ENCODE peak calls at places on chromosomes 16 and 17, in four cellular contexts. N, S, P and K are unnamed samples.
A peak's percentile ranks its signal among the peaks of the same experiment; 100 is the strongest.

GRCh38 chr17:142876-143784 is 5.8 kb downstream of the SCGB1C2 start:
- DNase-seq in S (peak; percentile 8), P (no peak), N (peak; percentile 24), K (no peak)

GRCh38 chr17:76385892-76386786 is 1.7 kb downstream of the SPHK1 start:
- DNase-seq in N (peak; percentile 87), S (peak; percentile 81), P (peak; percentile 89), K (peak; percentile 89)

GRCh38 chr17:79914813-79915740 is 75.8 kb upstream of the CBX4 start:
- DNase-seq in N (no peak), P (no peak), S (no peak), K (peak; percentile 38)

GRCh38 chr16:84344781-84345180 is 23.6 kb upstream of the ATP2C2 start:
- DNase-seq in P (no peak), S (no peak), N (no peak), K (no peak)

GRCh38 chr16:48617711-48618148 is 7.8 kb upstream of the N4BP1 start:
- DNase-seq in N (peak; percentile 61), S (peak; percentile 82), P (no peak), K (no peak)

GRCh38 chr17:80315517-80316182 is 55.0 kb downstream of the RNF213 start:
- DNase-seq in N (no peak), P (no peak), S (no peak), K (no peak)

GRCh38 chr16:50284131-50284911 is 18.0 kb downstream of the ADCY7 start:
- DNase-seq in P (peak; percentile 59), S (no peak), N (peak; percentile 82), K (peak; percentile 71)

GRCh38 chr16:79337906-79338305 is 262.6 kb downstream of the MAF start:
- DNase-seq in S (no peak), N (no peak), P (no peak), K (no peak)

GRCh38 chr16:57749872-57750452 is 14.4 kb downstream of the KATNB1 start:
- DNase-seq in S (no peak), N (peak; percentile 9), P (no peak), K (peak; percentile 3)

GRCh38 chr17:78107457-78107856 is 21.1 kb downstream of the TMC6 start:
- DNase-seq in S (no peak), P (no peak), N (no peak), K (no peak)

GRCh38 chr16:79132745-79133144 is 467.8 kb downstream of the MAF start:
- DNase-seq in N (no peak), S (peak; percentile 35), P (no peak), K (no peak)

GRCh38 chr17:42798011-42798382 is 507 bp downstream of the COA3 start:
- DNase-seq in N (no peak), S (no peak), P (no peak), K (no peak)

GRCh38 chr16:57863434-57864160 is 61.3 kb upstream of the KIFC3 start:
- DNase-seq in P (no peak), S (peak; percentile 65), N (peak; percentile 60), K (no peak)

GRCh38 chr17:19386974-19387920 is at the start of gene MFAP4:
- DNase-seq in N (no peak), P (no peak), S (peak; percentile 78), K (no peak)

GRCh38 chr16:87489434-87490045 is 3.3 kb downstream of the ZCCHC14 start:
- DNase-seq in P (no peak), S (no peak), N (no peak), K (no peak)
- H3K4me3 ChIP-seq in P (peak overlapping the region; percentile 25), S (no peak overlapping the region), N (peak overlapping the region; percentile 59), K (no peak overlapping the region)

GRCh38 chr16:694863-695354 is 4.7 kb upstream of the WDR24 start:
- DNase-seq in P (no peak), N (no peak), S (no peak), K (no peak)
- H3K4me3 ChIP-seq in P (peak overlapping the region; percentile 40), N (peak overlapping the region; percentile 50), S (no peak overlapping the region), K (no peak overlapping the region)

GRCh38 chr16:25788637-25789036 is 96.9 kb downstream of the HS3ST4 start:
- DNase-seq in N (no peak), S (no peak), P (no peak), K (no peak)

GRCh38 chr16:25786748-25787147 is 95.0 kb downstream of the HS3ST4 start:
- DNase-seq in N (no peak), S (no peak), P (no peak), K (no peak)

GRCh38 chr16:25785361-25785760 is 93.6 kb downstream of the HS3ST4 start:
- DNase-seq in P (no peak), N (no peak), S (no peak), K (no peak)

GRCh38 chr16:25783226-25783625 is 91.5 kb downstream of the HS3ST4 start:
- DNase-seq in S (no peak), P (no peak), N (no peak), K (no peak)
- H3K4me3 ChIP-seq in S (no peak overlapping the region), P (no peak overlapping the region), N (no peak overlapping the region), K (no peak overlapping the region)

GRCh38 chr17:37373530-37374159 is 2.1 kb upstream of the C17orf78 start:
- DNase-seq in N (no peak), S (peak; percentile 49), P (peak; percentile 80), K (no peak)
- H3K4me3 ChIP-seq in N (no peak overlapping the region), S (no peak overlapping the region), P (no peak overlapping the region), K (no peak overlapping the region)